ENCODE peak calls at places on chromosomes 5 and 9, in four cellular contexts. L is stimulated activated CD8-positive, alpha-beta memory T cell treated with anti-CD3 and anti-CD28 coated beads, Interleukin-4, amount 100 ng/mL, for 4 hours; U is right atrium auricular region; E is posterior vena cava. A is an unnamed sample.

GRCh38 chr9:119634036-119634435 is 264.8 kb upstream of the BRINP1 start:
- DNase-seq in U (no peak), L (no peak), E (no peak), A (no peak)

GRCh38 chr5:144547098-144547499 is 376.4 kb downstream of the KCTD16 start:
- DNase-seq in U (no peak), E (no peak), L (no peak), A (no peak)

GRCh38 chr5:84028093-84028492 is 307.4 kb upstream of the HAPLN1 start:
- DNase-seq in E (no peak), L (no peak), U (no peak), A (no peak)

GRCh38 chr5:42005561-42006153 is 80.6 kb downstream of the FBXO4 start:
- DNase-seq in U (no peak), E (no peak), L (no peak), A (peak)

GRCh38 chr9:108271646-108272349 is 584.0 kb downstream of the ACTL7B start:
- DNase-seq in L (no peak), E (no peak), U (no peak), A (peak)

GRCh38 chr9:124242331-124243194 is 15.2 kb upstream of the NEK6 start:
- DNase-seq in E (peak), L (no peak), U (no peak), A (no peak)

GRCh38 chr5:130400091-130400490 is 495.8 kb downstream of the CHSY3 start:
- DNase-seq in U (no peak), E (no peak), L (no peak), A (peak)

GRCh38 chr5:174607205-174607604 is 117.2 kb upstream of the MSX2 start:
- DNase-seq in E (no peak), U (no peak), L (no peak), A (no peak)

GRCh38 chr9:127904888-127905728 is 5.7 kb upstream of the ST6GALNAC6 start:
- DNase-seq in U (no peak), L (peak), E (no peak), A (no peak)

GRCh38 chr5:44987026-44987425 is 178.3 kb downstream of the MRPS30 start:
- DNase-seq in E (no peak), L (no peak), U (no peak), A (peak)

GRCh38 chr5:10527281-10527950 is 36.5 kb upstream of the ANKRD33B start:
- DNase-seq in E (no peak), U (no peak), L (no peak), A (no peak)

GRCh38 chr9:70020217-70020616 is 23.4 kb upstream of the MAMDC2 start:
- DNase-seq in L (no peak), E (no peak), U (no peak), A (peak)

GRCh38 chr9:36873247-36873875 is 160.7 kb downstream of the PAX5 start:
- DNase-seq in L (peak), E (peak), U (no peak), A (peak)

GRCh38 chr9:86557063-86557766 is 203.0 kb upstream of the TUT7 start:
- DNase-seq in L (no peak), U (no peak), E (no peak), A (peak)

GRCh38 chr5:178872302-178872701 is 12.5 kb downstream of the ZNF354B start:
- DNase-seq in L (no peak), E (no peak), U (no peak), A (no peak)

GRCh38 chr5:96968074-96968473 is 32.2 kb downstream of the LNPEP start:
- DNase-seq in U (no peak), L (no peak), E (no peak), A (peak)

GRCh38 chr5:103021310-103021709 is 98.6 kb downstream of the GIN1 start:
- DNase-seq in E (no peak), L (no peak), U (no peak), A (peak)

GRCh38 chr5:152523964-152524363 is 118.9 kb upstream of the NMUR2 start:
- DNase-seq in E (no peak), U (no peak), L (no peak), A (no peak)

A was measured in renal cortical epithelial cell.